ENCODE peak calls at places on chromosome 22, in eight cellular contexts. G, R, U, C, Z, B, Y and I are unnamed samples.

GRCh38 chr22:45335021-45335818 is 25.5 kb downstream of the FAM118A start:
- DNase-seq in Z (no peak), B (no peak), R (no peak), U (no peak), Y (no peak), G (no peak), C (no peak), I (peak)

GRCh38 chr22:31533391-31533790 is 37.1 kb downstream of the SFI1 start:
- DNase-seq in U (no peak), R (no peak), G (no peak), B (no peak), Y (no peak), C (no peak), Z (no peak), I (no peak)

GRCh38 chr22:27240298-27240885 is 561.2 kb downstream of the MN1 start:
- DNase-seq in C (no peak), G (no peak), Y (no peak), U (no peak), Z (no peak), B (no peak), R (no peak), I (no peak)

GRCh38 chr22:44710474-44711235 is 8.7 kb downstream of the PRR5 start:
- DNase-seq in Y (no peak), C (peak), Z (peak), U (no peak), B (no peak), R (no peak), G (no peak), I (peak)

GRCh38 chr22:41578818-41579217 is 10.8 kb downstream of the PMM1 start:
- DNase-seq in C (no peak), G (no peak), R (no peak), U (no peak), B (no peak), Z (no peak), Y (no peak), I (no peak)

GRCh38 chr22:43397766-43398165 is 14.0 kb upstream of the MPPED1 start:
- DNase-seq in Z (no peak), R (no peak), G (no peak), B (no peak), U (no peak), Y (no peak), C (no peak), I (no peak)

GRCh38 chr22:46894081-46894671 is 131.7 kb downstream of the TBC1D22A start:
- DNase-seq in U (peak), R (no peak), C (no peak), B (no peak), G (no peak), Y (no peak), Z (no peak), I (no peak)

GRCh38 chr22:42611076-42611475 is 3.6 kb downstream of the POLDIP3 start:
- DNase-seq in C (no peak), U (peak), Z (no peak), R (peak), B (no peak), Y (no peak), G (no peak), I (peak)

GRCh38 chr22:45273452-45274075 is 11.2 kb upstream of the UPK3A start:
- DNase-seq in U (no peak), Z (no peak), Y (no peak), G (no peak), C (peak), B (no peak), R (no peak), I (no peak)

GRCh38 chr22:24763872-24764485 is 10.5 kb downstream of the PIWIL3 start:
- DNase-seq in C (no peak), Y (no peak), R (no peak), G (no peak), B (no peak), U (no peak), Z (no peak), I (no peak)

GRCh38 chr22:46761539-46762237 is 762 bp upstream of the TBC1D22A start:
- DNase-seq in Z (no peak), B (no peak), Y (no peak), U (no peak), R (no peak), C (no peak), G (no peak), I (no peak)

GRCh38 chr22:24442352-24442744 is 14.9 kb downstream of the ADORA2A start:
- DNase-seq in R (no peak), C (no peak), Y (no peak), Z (no peak), U (no peak), G (no peak), B (no peak), I (no peak)

GRCh38 chr22:47032091-47032943 is 269.9 kb downstream of the TBC1D22A start:
- DNase-seq in G (no peak), Y (no peak), U (no peak), B (no peak), C (peak), R (no peak), Z (no peak), I (peak)

GRCh38 chr22:43956383-43956782 is 1.1 kb downstream of the SAMM50 start:
- DNase-seq in U (no peak), B (no peak), G (no peak), R (peak), Z (no peak), Y (no peak), C (no peak), I (no peak)

GRCh38 chr22:46892866-46893265 is 130.4 kb downstream of the TBC1D22A start:
- DNase-seq in G (no peak), B (no peak), C (no peak), Y (no peak), U (no peak), Z (no peak), R (no peak), I (no peak)

GRCh38 chr22:31247726-31248125 is 35.6 kb downstream of the LIMK2 start:
- DNase-seq in Y (no peak), G (no peak), R (no peak), U (no peak), Z (no peak), C (no peak), B (no peak), I (no peak)

GRCh38 chr22:17726561-17727243 is 47.6 kb downstream of the BID start:
- DNase-seq in R (peak), C (no peak), B (peak), Z (no peak), U (peak), Y (no peak), G (peak), I (no peak)

GRCh38 chr22:37599161-37599560 is 9.5 kb upstream of the GGA1 start:
- DNase-seq in Y (no peak), R (no peak), U (no peak), C (peak), Z (no peak), G (no peak), B (no peak), I (peak)

GRCh38 chr22:27416553-27417427 is 384.8 kb downstream of the MN1 start:
- DNase-seq in R (peak), B (peak), Y (no peak), C (no peak), G (peak), Z (no peak), U (peak), I (peak)

GRCh38 chr22:45185718-45186511 is 22.2 kb downstream of the NUP50 start:
- DNase-seq in Z (no peak), R (no peak), Y (no peak), B (no peak), C (no peak), U (no peak), G (no peak), I (peak)

GRCh38 chr22:17087176-17088131 is 2.7 kb downstream of the IL17RA start:
- DNase-seq in B (peak), U (peak), G (peak), R (peak), Y (no peak), Z (peak), C (no peak), I (no peak)

GRCh38 chr22:44928711-44929347 is 81.0 kb downstream of the PHF21B start:
- DNase-seq in R (no peak), Y (no peak), U (no peak), G (no peak), B (no peak), Z (no peak), C (no peak), I (no peak)

GRCh38 chr22:28283025-28283654 is 364.1 kb upstream of the PITPNB start:
- DNase-seq in Z (no peak), G (peak), Y (no peak), C (no peak), R (peak), U (peak), B (peak), I (no peak)

GRCh38 chr22:48884292-48884691 is 943.4 kb downstream of the BRD1 start:
- DNase-seq in B (no peak), C (no peak), G (no peak), Z (no peak), Y (no peak), R (no peak), U (no peak), I (no peak)

GRCh38 chr22:37647928-37648327 is 8.5 kb downstream of the SH3BP1 start:
- DNase-seq in R (no peak), U (no peak), Z (no peak), G (peak), Y (no peak), C (peak), B (no peak), I (no peak)

GRCh38 chr22:48892571-48893287 is 934.9 kb downstream of the BRD1 start:
- DNase-seq in R (no peak), Z (no peak), C (no peak), G (no peak), U (no peak), B (no peak), Y (no peak), I (no peak)

GRCh38 chr22:46797355-46797754 is 34.9 kb downstream of the TBC1D22A start:
- DNase-seq in B (peak), G (no peak), Y (no peak), R (peak), Z (no peak), U (peak), C (no peak), I (peak)

GRCh38 chr22:46596032-46596441 is 24.1 kb upstream of the GRAMD4 start:
- DNase-seq in U (no peak), R (no peak), C (no peak), Y (no peak), Z (peak), G (no peak), B (no peak), I (no peak)

GRCh38 chr22:42414565-42415298 is 17.5 kb downstream of the NFAM1 start:
- DNase-seq in B (no peak), R (no peak), G (no peak), C (no peak), Y (no peak), U (no peak), Z (no peak), I (no peak)

GRCh38 chr22:23243006-23243573 is 62.8 kb downstream of the BCR start:
- DNase-seq in U (no peak), R (no peak), G (no peak), Z (peak), B (no peak), Y (no peak), C (no peak), I (no peak)

GRCh38 chr22:24370426-24370825 is 57.0 kb upstream of the ADORA2A start:
- DNase-seq in Z (no peak), R (peak), B (no peak), U (peak), G (no peak), Y (no peak), C (no peak), I (no peak)

GRCh38 chr22:42905217-42905616 is 48.1 kb upstream of the ARFGAP3 start:
- DNase-seq in Z (no peak), G (no peak), U (no peak), Y (no peak), C (no peak), R (no peak), B (no peak), I (no peak)

GRCh38 chr22:44574057-44574456 is 76.0 kb upstream of the RTL6 start:
- DNase-seq in G (peak), R (peak), Z (no peak), B (no peak), U (peak), C (no peak), Y (no peak), I (peak)

GRCh38 chr22:37709445-37709765 is 12.6 kb downstream of the TRIOBP start:
- DNase-seq in G (no peak), B (no peak), Y (no peak), R (no peak), C (no peak), Z (no peak), U (no peak), I (no peak)

GRCh38 chr22:41217553-41218157 is 12.5 kb downstream of the L3MBTL2 start:
- DNase-seq in Z (no peak), G (peak), Y (peak), U (peak), C (peak), B (peak), R (peak), I (peak)

GRCh38 chr22:19057999-19058491 is 64.2 kb downstream of the DGCR2 start:
- DNase-seq in U (no peak), Y (no peak), G (no peak), C (no peak), B (no peak), R (no peak), Z (no peak), I (no peak)

DNA sequence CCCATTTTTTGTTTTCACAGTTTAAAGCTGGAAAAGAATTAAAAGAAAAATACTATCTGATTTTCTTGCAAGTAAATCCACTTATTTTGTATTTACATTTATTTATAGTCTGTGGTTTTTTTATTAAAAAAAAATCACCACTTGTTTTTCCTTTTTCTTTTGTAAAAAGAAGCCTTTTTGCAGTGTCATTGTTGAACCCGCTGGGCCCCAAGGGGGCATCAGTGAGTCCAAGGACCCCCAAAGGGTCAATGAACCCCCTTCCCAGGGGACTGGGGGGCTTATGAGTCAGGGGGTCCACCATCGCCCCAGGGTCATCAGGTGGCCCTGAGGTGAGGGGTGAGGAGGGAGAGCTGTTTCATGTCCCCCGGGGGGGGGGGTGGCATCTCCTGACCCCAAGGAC is 34.0 kb upstream of the EIF3D start:
- DNase-seq in C (no peak), R (no peak), Z (no peak), Y (no peak), U (no peak), B (no peak), G (no peak), I (no peak)
- TF ChIP-seq CTCF in C (no peak), R (no peak), Z (no peak), Y (no peak), U (no peak), B (peak), G (no peak), I (no peak)

GRCh38 chr22:39078329-39078728 is 1.3 kb downstream of the APOBEC3G start:
- DNase-seq in G (no peak), R (no peak), Y (no peak), U (no peak), C (no peak), B (no peak), Z (peak), I (no peak)
- H3K4me3 ChIP-seq in G (no peak), R (no peak), Y (no peak), U (no peak), C (no peak), B (no peak), Z (peak), I (no peak)

DNA sequence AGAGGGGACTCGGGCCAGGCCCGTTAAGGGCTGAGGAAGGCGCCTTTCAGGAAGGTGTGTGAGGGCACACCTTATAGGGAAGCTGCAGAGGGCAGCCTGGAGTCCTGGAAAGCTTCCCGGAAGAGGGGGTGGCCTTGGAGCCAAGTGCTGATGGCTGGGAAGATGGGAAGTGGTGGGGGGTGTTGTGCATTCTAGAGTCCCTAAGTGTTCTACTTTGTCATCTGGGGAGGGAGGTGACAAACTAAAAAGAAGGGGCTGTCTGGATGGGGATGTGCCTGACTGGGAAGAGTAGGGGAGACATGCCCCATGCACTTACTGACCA is 6.8 kb downstream of the ZDHHC8 start:
- DNase-seq in G (no peak), Y (no peak), Z (no peak), U (no peak), B (no peak), R (no peak), C (no peak), I (no peak)
- TF ChIP-seq CTCF in G (no peak), Y (no peak), Z (no peak), U (no peak), B (no peak), R (no peak), C (no peak), I (no peak)

GRCh38 chr22:22155607-22156006 is 89.0 kb upstream of the VPREB1 start:
- DNase-seq in C (no peak), R (no peak), Y (no peak), Z (no peak), G (no peak), U (no peak), B (no peak), I (no peak)

GRCh38 chr22:22156348-22156715 is 88.3 kb upstream of the VPREB1 start:
- DNase-seq in U (no peak), C (no peak), G (no peak), Z (no peak), B (no peak), Y (no peak), R (no peak), I (no peak)

GRCh38 chr22:22158207-22158816 is 86.3 kb upstream of the VPREB1 start:
- DNase-seq in R (no peak), Z (no peak), Y (no peak), G (no peak), U (no peak), C (no peak), B (no peak), I (no peak)

GRCh38 chr22:22157500-22157822 is 87.1 kb upstream of the VPREB1 start:
- DNase-seq in B (no peak), Y (no peak), G (no peak), Z (no peak), C (no peak), U (no peak), R (no peak), I (no peak)

GRCh38 chr22:22156716-22157499 is 87.7 kb upstream of the VPREB1 start:
- DNase-seq in Y (no peak), C (peak), U (peak), B (peak), Z (peak), G (peak), R (peak), I (peak)
- H3K4me3 ChIP-seq in Y (no peak), C (no peak), U (no peak), B (no peak), Z (no peak), G (no peak), R (no peak), I (no peak)

GRCh38 chr22:32828150-32828549 is 26.6 kb downstream of the TIMP3 start:
- DNase-seq in B (no peak), Z (no peak), G (no peak), Y (no peak), U (peak), R (no peak), C (no peak), I (no peak)
- TF ChIP-seq CTCF in B (peak), Z (no peak), G (no peak), Y (peak), U (peak), R (peak), C (no peak), I (peak)

GRCh38 chr22:29691636-29692326 is 28.0 kb upstream of the CABP7 start:
- DNase-seq in Y (no peak), B (no peak), G (no peak), R (no peak), U (no peak), Z (no peak), C (no peak), I (no peak)
- H3K4me3 ChIP-seq in Y (no peak), B (no peak), G (no peak), R (no peak), U (no peak), Z (no peak), C (no peak), I (no peak)

GRCh38 chr22:50274311-50274710 is 4.1 kb upstream of the MAPK11 start:
- DNase-seq in R (peak), G (no peak), U (peak), B (peak), C (no peak), Z (no peak), Y (peak), I (peak)
- TF ChIP-seq CTCF in R (peak), G (no peak), U (peak), B (peak), C (no peak), Z (peak), Y (no peak), I (peak)

DNA sequence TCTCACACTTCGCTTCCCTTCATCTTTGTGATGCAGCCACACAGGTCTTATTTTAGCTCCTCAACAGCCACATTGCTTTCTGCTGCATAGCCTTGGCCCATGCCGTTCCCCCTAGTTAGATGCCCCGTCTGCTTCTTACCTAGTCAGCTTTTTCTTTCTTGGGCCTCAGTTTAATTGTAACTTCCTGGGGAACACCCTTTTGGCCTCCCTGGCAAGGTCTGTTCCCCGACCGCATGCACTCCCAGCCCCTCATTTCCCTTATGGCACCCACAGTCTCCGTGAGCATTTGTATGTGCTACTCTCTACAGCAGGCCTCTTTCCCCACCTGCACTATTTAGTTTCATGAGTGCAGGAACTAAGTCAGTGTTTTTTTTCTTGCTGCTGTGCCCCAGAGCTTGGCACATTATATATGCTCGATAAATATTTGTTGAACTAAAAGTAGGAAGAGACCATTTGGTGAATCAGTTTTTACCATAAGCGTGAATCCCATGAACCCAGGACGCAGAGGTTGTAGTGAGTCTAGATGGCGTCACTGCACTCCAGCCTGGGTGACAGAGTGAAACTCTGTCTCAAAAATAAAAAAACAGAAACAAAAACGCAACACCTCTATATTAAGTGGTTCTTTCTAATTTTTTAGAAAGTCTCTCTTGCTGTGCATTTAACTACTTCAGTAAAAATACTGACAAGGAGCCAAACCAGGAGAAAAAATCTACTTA is 38.5 kb downstream of the TNRC6B start:
- DNase-seq in B (no peak), U (no peak), R (no peak), Z (peak), Y (no peak), C (no peak), G (no peak), I (no peak)
- H3K4me3 ChIP-seq in B (no peak), U (no peak), R (no peak), Z (no peak), Y (no peak), C (no peak), G (no peak), I (no peak)